ENCODE peak calls at places on chromosomes 7 and 10, in six cellular contexts. One of them, this sample, is unnamed.

GRCh38 chr10:25815999-25816768 is 117.8 kb upstream of the MYO3A start:
- DNase-seq in GM12878: no peak
- DNase-seq in GM12892: no peak
- DNase-seq in HepG2: no peak
- DNase-seq in K562: no peak
- DNase-seq in H1: no peak
- DNase-seq in this sample: no peak

GRCh38 chr7:104442461-104442860 is 114.1 kb downstream of the LHFPL3 start:
- DNase-seq in GM12878: no peak
- DNase-seq in GM12892: no peak
- DNase-seq in HepG2: no peak
- DNase-seq in K562: no peak
- DNase-seq in H1: no peak
- DNase-seq in this sample: no peak

GRCh38 chr7:151814400-151814914 is 62.5 kb downstream of the PRKAG2 start:
- DNase-seq in GM12878: no peak
- DNase-seq in GM12892: no peak
- DNase-seq in HepG2: no peak
- DNase-seq in K562: no peak
- DNase-seq in H1: no peak
- DNase-seq in this sample: no peak

GRCh38 chr7:28301148-28301641 is 111.1 kb upstream of the CREB5 start:
- DNase-seq in GM12878: no peak
- DNase-seq in GM12892: no peak
- DNase-seq in HepG2: no peak
- DNase-seq in K562: no peak
- DNase-seq in H1: no peak
- DNase-seq in this sample: no peak

GRCh38 chr10:92240289-92241157 is 50.4 kb downstream of the CPEB3 start:
- DNase-seq in GM12878: peak
- DNase-seq in GM12892: peak
- DNase-seq in HepG2: peak
- DNase-seq in K562: peak
- DNase-seq in H1: no peak
- DNase-seq in this sample: no peak

GRCh38 chr7:82376739-82377138 is 66.8 kb downstream of the CACNA2D1 start:
- DNase-seq in GM12878: no peak
- DNase-seq in GM12892: no peak
- DNase-seq in HepG2: no peak
- DNase-seq in K562: no peak
- DNase-seq in H1: no peak
- DNase-seq in this sample: no peak

GRCh38 chr10:1418031-1418550 is 319.2 kb downstream of the ADARB2 start:
- DNase-seq in GM12878: no peak
- DNase-seq in GM12892: no peak
- DNase-seq in HepG2: no peak
- DNase-seq in K562: no peak
- DNase-seq in H1: no peak
- DNase-seq in this sample: no peak

GRCh38 chr10:44731271-44731670 is 179.9 kb upstream of the TMEM72 start:
- DNase-seq in GM12878: no peak
- DNase-seq in GM12892: no peak
- DNase-seq in HepG2: no peak
- DNase-seq in K562: no peak
- DNase-seq in H1: no peak
- DNase-seq in this sample: no peak

GRCh38 chr10:34551295-34551694 is 263.8 kb downstream of the PARD3 start:
- DNase-seq in GM12878: no peak
- DNase-seq in GM12892: no peak
- DNase-seq in HepG2: no peak
- DNase-seq in K562: no peak
- DNase-seq in H1: no peak
- DNase-seq in this sample: no peak

GRCh38 chr10:115209133-115209532 is 116.0 kb downstream of the ATRNL1 start:
- DNase-seq in GM12878: no peak
- DNase-seq in GM12892: no peak
- DNase-seq in HepG2: no peak
- DNase-seq in K562: no peak
- DNase-seq in H1: no peak
- DNase-seq in this sample: no peak

GRCh38 chr10:132868995-132869394 is 73.4 kb downstream of the CFAP46 start:
- DNase-seq in GM12878: no peak
- DNase-seq in GM12892: no peak
- DNase-seq in HepG2: no peak
- DNase-seq in K562: no peak
- DNase-seq in H1: no peak
- DNase-seq in this sample: no peak

GRCh38 chr7:55592492-55592891 is 20.2 kb upstream of the VOPP1 start:
- DNase-seq in GM12878: no peak
- DNase-seq in GM12892: no peak
- DNase-seq in HepG2: no peak
- DNase-seq in K562: no peak
- DNase-seq in H1: no peak
- DNase-seq in this sample: no peak

GRCh38 chr7:12701433-12701832 is 14.0 kb downstream of the ARL4A start:
- DNase-seq in GM12878: no peak
- DNase-seq in GM12892: no peak
- DNase-seq in HepG2: no peak
- DNase-seq in K562: peak
- DNase-seq in H1: no peak
- DNase-seq in this sample: no peak

GRCh38 chr7:101631224-101631714 is 2.2 kb upstream of the MYL10 start:
- DNase-seq in GM12878: no peak
- DNase-seq in GM12892: no peak
- DNase-seq in HepG2: no peak
- DNase-seq in K562: no peak
- DNase-seq in H1: no peak
- DNase-seq in this sample: no peak

GRCh38 chr10:14173706-14174594 is 156.8 kb downstream of the FRMD4A start:
- DNase-seq in GM12878: no peak
- DNase-seq in GM12892: no peak
- DNase-seq in HepG2: no peak
- DNase-seq in K562: no peak
- DNase-seq in H1: no peak
- DNase-seq in this sample: no peak

GRCh38 chr10:21173964-21174669 is 277.0 kb upstream of the NEBL start:
- DNase-seq in GM12878: no peak
- DNase-seq in GM12892: peak
- DNase-seq in HepG2: no peak
- DNase-seq in K562: peak
- DNase-seq in H1: no peak
- DNase-seq in this sample: peak

DNA sequence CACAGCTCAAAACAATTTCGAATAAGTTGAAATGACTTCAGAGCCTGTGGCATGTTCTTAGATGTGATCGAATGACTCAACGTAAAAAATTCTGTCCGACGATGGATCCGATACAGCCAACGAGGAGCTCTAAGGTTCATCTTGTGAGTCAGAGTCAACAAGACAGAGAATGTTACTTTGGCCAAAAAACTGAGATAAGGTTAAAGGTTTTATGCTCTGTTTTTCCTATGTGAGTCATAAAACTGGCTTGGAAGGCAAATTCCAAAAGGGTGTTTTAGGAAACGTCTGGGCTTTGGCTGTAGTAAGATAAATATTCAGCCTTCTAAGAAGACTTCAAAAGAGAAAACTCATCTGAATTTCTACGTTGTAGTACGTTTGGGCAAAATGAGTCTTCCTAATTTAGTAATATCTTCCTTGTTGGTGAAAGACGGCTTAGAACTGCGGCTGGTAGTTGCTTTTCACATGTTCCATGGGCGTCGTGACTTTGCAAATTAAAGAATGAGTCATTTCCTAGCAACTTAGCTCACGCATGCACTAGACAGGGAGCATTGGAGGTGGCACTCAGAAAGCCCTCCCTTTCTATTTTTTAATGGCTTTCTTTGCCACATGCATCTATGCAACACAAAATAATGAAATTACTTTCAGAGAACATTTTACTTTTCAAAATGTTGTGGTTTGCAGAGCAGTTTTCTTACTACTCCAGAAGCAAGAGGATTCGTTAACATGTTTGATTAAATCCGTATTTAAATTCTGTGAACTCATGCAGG is 28.2 kb downstream of the PFKP start:
- DNase-seq in GM12878: peak
- DNase-seq in GM12892: peak
- DNase-seq in HepG2: peak
- DNase-seq in K562: peak
- DNase-seq in H1: no peak
- DNase-seq in this sample: peak
- TF ChIP-seq POLR2AphosphoS5 in GM12878: no peak
- TF ChIP-seq POLR2AphosphoS5 in GM12892: no peak
- TF ChIP-seq POLR2AphosphoS5 in HepG2: no peak
- TF ChIP-seq POLR2AphosphoS5 in K562: peak
- TF ChIP-seq POLR2AphosphoS5 in H1: no peak
- TF ChIP-seq POLR2AphosphoS5 in this sample: no peak

GRCh38 chr10:79628083-79628482 is 17.3 kb downstream of the SFTPA1 start:
- DNase-seq in GM12878: no peak
- DNase-seq in GM12892: no peak
- DNase-seq in HepG2: no peak
- DNase-seq in K562: no peak
- DNase-seq in H1: no peak
- DNase-seq in this sample: no peak

GRCh38 chr10:79629955-79630327 is 19.2 kb downstream of the SFTPA1 start:
- DNase-seq in GM12878: no peak
- DNase-seq in GM12892: no peak
- DNase-seq in HepG2: no peak
- DNase-seq in K562: no peak
- DNase-seq in H1: no peak
- DNase-seq in this sample: no peak

GRCh38 chr10:79627075-79627474 is 16.3 kb downstream of the SFTPA1 start:
- DNase-seq in GM12878: no peak
- DNase-seq in GM12892: no peak
- DNase-seq in HepG2: no peak
- DNase-seq in K562: no peak
- DNase-seq in H1: no peak
- DNase-seq in this sample: no peak

DNA sequence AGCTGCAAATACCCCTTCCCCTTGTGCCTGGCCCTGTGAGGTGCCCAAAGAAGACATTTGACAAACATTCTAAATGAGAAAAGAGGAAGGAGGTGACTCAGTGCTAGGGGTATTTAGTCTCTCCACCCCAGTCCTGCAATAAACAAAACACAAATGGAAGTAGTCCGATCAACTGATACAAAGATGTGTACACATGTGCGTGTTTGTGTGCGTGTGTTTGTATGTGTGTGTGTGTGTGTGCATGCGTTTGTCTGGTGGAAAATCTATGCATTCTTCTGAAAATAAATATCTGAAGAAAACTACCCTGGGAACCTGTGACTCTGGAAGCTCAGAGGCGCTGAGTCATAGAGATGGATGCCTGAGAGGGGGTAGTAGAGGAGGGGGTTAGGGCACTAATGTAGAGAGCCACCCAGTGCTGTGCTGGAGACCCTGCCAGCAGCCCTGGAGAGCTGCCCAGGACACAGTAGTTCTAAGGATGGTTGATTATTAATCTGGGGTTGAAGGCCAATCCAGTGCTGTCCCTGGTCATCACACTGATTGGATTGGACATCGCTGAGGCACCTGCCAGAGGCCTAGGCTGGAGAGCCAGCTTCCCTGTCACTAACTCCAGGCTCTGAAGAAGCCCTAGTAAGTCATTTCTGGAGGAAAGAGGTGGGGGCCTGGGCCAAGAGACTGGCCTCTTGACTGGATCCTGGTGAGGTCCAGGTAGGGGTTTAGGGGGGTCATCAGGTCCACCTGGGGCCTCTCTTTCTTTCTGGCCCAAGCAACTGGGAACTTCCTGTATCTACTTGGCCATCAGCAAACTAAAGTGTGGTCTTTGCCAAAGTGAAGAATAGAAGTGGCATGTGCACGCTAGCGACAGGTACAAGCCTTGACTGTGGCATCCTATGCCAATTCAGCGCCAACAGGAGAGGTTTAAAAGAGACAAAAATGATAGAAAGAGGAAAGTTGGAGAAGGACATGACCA is 18.5 kb downstream of the SFTPA1 start:
- DNase-seq in GM12878: no peak
- DNase-seq in GM12892: no peak
- DNase-seq in HepG2: peak
- DNase-seq in K562: no peak
- DNase-seq in H1: no peak
- DNase-seq in this sample: no peak
- TF ChIP-seq TAF1 in GM12878: no peak
- TF ChIP-seq TAF1 in GM12892: no peak
- TF ChIP-seq TAF1 in HepG2: no peak
- TF ChIP-seq TAF1 in K562: no peak
- TF ChIP-seq TAF1 in H1: no peak
- TF ChIP-seq TAF1 in this sample: no peak

GRCh38 chr7:47576909-47577255 is 5.0 kb downstream of the TNS3 start:
- DNase-seq in GM12878: no peak
- DNase-seq in GM12892: no peak
- DNase-seq in HepG2: no peak
- DNase-seq in K562: no peak
- DNase-seq in H1: no peak
- DNase-seq in this sample: no peak

GRCh38 chr7:47578581-47579270 is 3.2 kb downstream of the TNS3 start:
- DNase-seq in GM12878: no peak
- DNase-seq in GM12892: no peak
- DNase-seq in HepG2: peak
- DNase-seq in K562: no peak
- DNase-seq in H1: no peak
- DNase-seq in this sample: no peak

GRCh38 chr7:47579458-47579857 is 2.5 kb downstream of the TNS3 start:
- DNase-seq in GM12878: no peak
- DNase-seq in GM12892: no peak
- DNase-seq in HepG2: no peak
- DNase-seq in K562: no peak
- DNase-seq in H1: no peak
- DNase-seq in this sample: no peak

GRCh38 chr7:47576031-47576908 is 5.6 kb downstream of the TNS3 start:
- DNase-seq in GM12878: no peak
- DNase-seq in GM12892: no peak
- DNase-seq in HepG2: peak
- DNase-seq in K562: no peak
- DNase-seq in H1: no peak
- DNase-seq in this sample: no peak

DNA sequence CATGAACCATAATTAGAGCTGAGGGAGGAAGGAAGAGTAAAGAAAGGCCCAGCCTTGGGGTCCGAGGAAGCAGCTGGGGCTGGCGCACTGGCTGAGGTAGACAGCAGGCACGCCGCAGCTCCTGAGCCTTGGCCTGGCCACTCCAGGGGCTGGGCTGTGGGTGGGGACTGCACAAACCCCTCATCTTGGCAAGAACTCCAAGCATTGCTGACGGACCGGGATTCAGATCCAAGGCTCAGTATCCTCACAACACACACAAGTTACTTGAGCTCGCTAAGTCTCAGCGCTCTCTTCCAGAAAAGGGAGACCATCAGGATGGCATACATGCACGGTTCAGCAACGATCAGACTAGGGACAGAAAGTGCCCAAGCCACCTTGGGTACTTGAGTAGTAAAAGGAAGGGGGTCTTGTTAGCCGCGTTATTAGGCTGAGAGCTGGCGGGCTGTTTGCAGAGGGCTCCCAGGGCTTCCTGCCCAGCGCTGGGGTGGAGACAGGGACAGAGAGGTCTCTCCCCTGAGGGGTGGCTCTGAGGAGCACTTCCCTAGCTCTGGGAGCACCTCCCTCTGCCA is 4.5 kb downstream of the TNS3 start:
- DNase-seq in GM12878: no peak
- DNase-seq in GM12892: no peak
- DNase-seq in HepG2: no peak
- DNase-seq in K562: no peak
- DNase-seq in H1: no peak
- DNase-seq in this sample: no peak
- TF ChIP-seq POLR2A in GM12878: no peak
- TF ChIP-seq POLR2A in GM12892: no peak
- TF ChIP-seq POLR2A in HepG2: no peak
- TF ChIP-seq POLR2A in K562: no peak
- TF ChIP-seq POLR2A in H1: no peak
- TF ChIP-seq POLR2A in this sample: no peak

GRCh38 chr10:32955790-32956189 is 2.2 kb downstream of the ITGB1 start:
- DNase-seq in GM12878: no peak
- DNase-seq in GM12892: no peak
- DNase-seq in HepG2: no peak
- DNase-seq in K562: no peak
- DNase-seq in H1: no peak
- DNase-seq in this sample: no peak
- TF ChIP-seq POLR2AphosphoS5 in GM12878: no peak
- TF ChIP-seq POLR2AphosphoS5 in GM12892: no peak
- TF ChIP-seq POLR2AphosphoS5 in HepG2: no peak
- TF ChIP-seq POLR2AphosphoS5 in K562: no peak
- TF ChIP-seq POLR2AphosphoS5 in H1: no peak
- TF ChIP-seq POLR2AphosphoS5 in this sample: no peak